ENCODE peak calls at places on chromosomes 4 and X, in six cellular contexts. Z is fibroblast of mammary gland, H is cardiac muscle cell, Y is tibial artery, R is transverse colon, N is dorsolateral prefrontal cortex. K is an unnamed sample.

GRCh38 chr4:74370912-74371311 is 6.0 kb downstream of the EREG start:
- DNase-seq in Z (peak; percentile 74), H (peak; percentile 81), Y (no peak), R (peak; percentile 42), N (no peak), K (no peak)

GRCh38 chr4:53781614-53782467 is 190.6 kb upstream of the LNX1 start:
- DNase-seq in Z (peak; percentile 56), H (no peak), Y (no peak), R (no peak), N (no peak), K (no peak)

GRCh38 chr4:11134705-11135104 is 294.0 kb downstream of the HS3ST1 start:
- DNase-seq in Z (no peak), H (no peak), Y (no peak), R (no peak), N (no peak), K (no peak)

GRCh38 chrX:67613366-67613765 is 69.5 kb downstream of the AR start:
- DNase-seq in Z (peak; percentile 40), H (peak; percentile 15), Y (no peak), R (no peak), N (no peak), K (no peak)

GRCh38 chrX:150119323-150119722 is 181.0 kb upstream of the EOLA2 start:
- DNase-seq in Z (no peak), H (no peak), Y (no peak), R (no peak), N (no peak), K (no peak)

GRCh38 chr4:101178731-101179130 is 168.6 kb downstream of the PPP3CA start:
- DNase-seq in Z (peak; percentile 69), H (no peak), Y (no peak), R (no peak), N (no peak), K (no peak)

GRCh38 chrX:131405497-131405896 is 116.4 kb upstream of the IGSF1 start:
- DNase-seq in Z (no peak), H (no peak), Y (no peak), R (no peak), N (no peak), K (no peak)

GRCh38 chr4:8648816-8649630 is 56.5 kb downstream of the CPZ start:
- DNase-seq in Z (no peak), H (no peak), Y (peak; percentile 46), R (no peak), N (no peak), K (no peak)

GRCh38 chr4:71487324-71487677 is 148.5 kb downstream of the SLC4A4 start:
- DNase-seq in Z (no peak), H (no peak), Y (no peak), R (no peak), N (no peak), K (no peak)

GRCh38 chr4:2390146-2390545 is 28.3 kb downstream of the ZFYVE28 start:
- DNase-seq in Z (no peak), H (peak; percentile 21), Y (no peak), R (no peak), N (no peak), K (no peak)

GRCh38 chrX:82362550-82362949 is 1145.5 kb upstream of the POU3F4 start:
- DNase-seq in Z (no peak), H (no peak), Y (no peak), R (no peak), N (no peak), K (no peak)

GRCh38 chr4:188613976-188614375 is 474.7 kb downstream of the TRIML1 start:
- DNase-seq in Z (no peak), H (no peak), Y (no peak), R (no peak), N (no peak), K (no peak)

GRCh38 chr4:7904942-7905341 is 34.7 kb downstream of the AFAP1 start:
- DNase-seq in Z (peak; percentile 96), H (peak; percentile 97), Y (no peak), R (no peak), N (peak; percentile 20), K (no peak)

GRCh38 chrX:136246201-136246600 is 5.0 kb downstream of the MAP7D3 start:
- DNase-seq in Z (no peak), H (no peak), Y (no peak), R (no peak), N (no peak), K (no peak)

GRCh38 chr4:78167510-78167909 is 110.4 kb downstream of the FRAS1 start:
- DNase-seq in Z (no peak), H (no peak), Y (no peak), R (no peak), N (no peak), K (no peak)

GRCh38 chrX:54495814-54496516 is at the start of gene FGD1:
- DNase-seq in Z (peak; percentile 47), H (peak; percentile 71), Y (peak; percentile 86), R (peak; percentile 78), N (peak; percentile 44), K (peak; percentile 27)

GRCh38 chr4:181194096-181194495 is 1049.1 kb upstream of the TENM3 start:
- DNase-seq in Z (peak; percentile 32), H (no peak), Y (no peak), R (no peak), N (no peak), K (no peak)

GRCh38 chrX:45502396-45502795 is 301.7 kb upstream of the DIPK2B start:
- DNase-seq in Z (no peak), H (no peak), Y (no peak), R (no peak), N (no peak), K (no peak)

GRCh38 chrX:125203737-125204578 is 115.7 kb upstream of the TEX13C start:
- DNase-seq in Z (no peak), H (no peak), Y (peak; percentile 74), R (no peak), N (peak; percentile 37), K (no peak)

GRCh38 chr4:20017035-20017434 is 234.7 kb upstream of the SLIT2 start:
- DNase-seq in Z (peak; percentile 78), H (peak; percentile 89), Y (no peak), R (no peak), N (no peak), K (no peak)

GRCh38 chr4:55184600-55185523 is 59.5 kb upstream of the KDR start:
- DNase-seq in Z (peak; percentile 89), H (peak; percentile 82), Y (no peak), R (peak; percentile 38), N (no peak), K (no peak)
- TF ChIP-seq CTCF in Z (peak; percentile 4), H (peak; percentile 28), Y (no peak), R (peak; percentile 31), N (peak; percentile 11), K (no peak)

GRCh38 chr4:81084029-81084428 is 53.5 kb downstream of the BMP3 start:
- DNase-seq in Z (peak; percentile 81), H (peak; percentile 64), Y (no peak), R (no peak), N (no peak), K (no peak)
- TF ChIP-seq CTCF in Z (peak; percentile 81), H (peak; percentile 48), Y (no peak), R (peak; percentile 51), N (no peak), K (no peak)

DNA sequence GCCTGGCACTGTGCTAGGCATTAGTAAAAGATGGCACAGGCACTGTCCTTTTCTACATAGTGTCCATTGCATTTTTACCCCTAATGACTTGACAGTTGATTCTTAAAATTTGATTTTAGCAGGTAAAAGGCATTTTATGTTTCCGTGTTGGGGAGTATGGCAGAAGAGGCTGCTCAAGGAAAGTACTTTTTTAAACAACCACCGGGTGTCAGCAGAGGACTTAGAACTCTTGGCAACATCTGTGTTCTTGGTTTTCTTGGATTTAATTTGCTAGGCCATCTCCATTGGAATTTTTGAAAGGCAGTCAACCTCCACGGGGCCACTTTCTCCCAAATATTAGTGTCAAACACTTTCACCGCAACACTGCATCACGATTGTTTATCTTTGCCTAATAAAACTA is 102.9 kb downstream of the TSPAN7 start:
- DNase-seq in Z (peak; percentile 59), H (peak; percentile 53), Y (no peak), R (no peak), N (no peak), K (no peak)
- TF ChIP-seq CTCF in Z (peak; percentile 51), H (peak; percentile 33), Y (no peak), R (no peak), N (peak; percentile 40), K (no peak)

DNA sequence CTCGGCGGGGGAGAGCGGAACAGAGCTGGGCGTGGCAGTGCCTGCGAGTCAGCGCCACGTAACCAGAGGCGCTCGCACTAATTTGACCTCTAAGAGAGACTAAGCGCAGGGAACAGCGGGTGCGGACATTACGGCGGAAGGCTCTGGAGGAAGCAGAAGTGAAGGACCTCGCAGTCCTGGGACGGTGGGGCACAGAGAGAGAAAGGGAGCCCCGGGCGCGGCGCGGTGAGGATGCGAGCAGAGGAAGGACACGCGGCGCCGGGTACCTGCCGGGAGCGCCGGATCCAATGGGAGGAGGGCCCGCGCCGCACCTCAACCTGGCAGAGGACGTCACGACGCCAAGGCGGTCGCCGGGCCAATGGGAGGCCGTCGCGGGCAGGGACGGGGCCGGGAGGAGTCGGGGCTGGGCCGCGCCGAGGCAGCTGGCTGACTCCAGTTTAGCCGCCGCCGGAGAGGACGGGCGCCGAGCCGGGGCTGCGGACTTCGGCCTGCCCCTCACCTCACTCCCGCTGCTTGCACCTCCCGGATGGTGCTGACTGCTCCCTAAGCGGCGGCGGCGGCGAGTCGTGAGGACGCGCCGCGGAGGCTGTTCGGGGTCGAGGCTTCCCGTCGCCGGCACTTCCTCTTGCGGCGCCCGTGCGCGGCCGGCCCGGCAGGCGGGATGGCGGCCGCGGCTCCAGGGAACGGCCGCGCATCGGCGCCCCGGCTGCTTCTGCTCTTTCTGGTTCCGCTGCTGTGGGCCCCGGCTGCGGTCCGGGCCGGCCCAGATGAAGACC is at the start of gene TMEM165:
- DNase-seq in Z (peak; percentile 84), H (peak; percentile 92), Y (peak; percentile 95), R (peak; percentile 97), N (peak; percentile 90), K (peak; percentile 89)
- TF ChIP-seq CTCF in Z (no peak), H (no peak), Y (no peak), R (no peak), N (peak; percentile 37), K (no peak)